ENCODE peak calls at places on chromosomes 11 and 22, in nine cellular contexts. One of them, this sample, is unnamed.

GRCh38 chr22:45887202-45888131 is 89.5 kb downstream of the WNT7B start:
- DNase-seq in stomach: peak; percentile 63
- DNase-seq in pancreas: peak; percentile 62
- DNase-seq in CD4-positive, alpha-beta T cell: no peak
- DNase-seq in PC-3: peak; percentile 68
- DNase-seq in fibroblast of lung: no peak
- DNase-seq in tibial artery: peak; percentile 51
- DNase-seq in progenitor cell of endocrine pancreas: no peak
- DNase-seq in MM.1S: no peak
- DNase-seq in this sample: no peak

GRCh38 chr11:37394236-37394870 is 796.3 kb upstream of the RAG2 start:
- DNase-seq in progenitor cell of endocrine pancreas: no peak
- DNase-seq in fibroblast of lung: no peak
- DNase-seq in tibial artery: no peak
- DNase-seq in stomach: no peak
- DNase-seq in MM.1S: no peak
- DNase-seq in pancreas: no peak
- DNase-seq in CD4-positive, alpha-beta T cell: no peak
- DNase-seq in PC-3: peak; percentile 6
- DNase-seq in this sample: no peak

GRCh38 chr11:697811-698311 is 2.2 kb downstream of the TMEM80 start:
- DNase-seq in CD4-positive, alpha-beta T cell: no peak
- DNase-seq in tibial artery: no peak
- DNase-seq in PC-3: peak; percentile 48
- DNase-seq in stomach: no peak
- DNase-seq in fibroblast of lung: peak; percentile 76
- DNase-seq in progenitor cell of endocrine pancreas: no peak
- DNase-seq in MM.1S: no peak
- DNase-seq in pancreas: no peak
- DNase-seq in this sample: no peak

GRCh38 chr11:1232328-1233321 is 9.8 kb downstream of the MUC5B start:
- DNase-seq in stomach: no peak
- DNase-seq in fibroblast of lung: no peak
- DNase-seq in PC-3: no peak
- DNase-seq in pancreas: no peak
- DNase-seq in MM.1S: no peak
- DNase-seq in progenitor cell of endocrine pancreas: no peak
- DNase-seq in CD4-positive, alpha-beta T cell: no peak
- DNase-seq in tibial artery: peak; percentile 57
- DNase-seq in this sample: no peak

GRCh38 chr22:28051787-28052356 is 132.8 kb upstream of the PITPNB start:
- DNase-seq in PC-3: peak; percentile 63
- DNase-seq in fibroblast of lung: peak; percentile 51
- DNase-seq in tibial artery: peak; percentile 82
- DNase-seq in pancreas: peak; percentile 60
- DNase-seq in stomach: peak; percentile 74
- DNase-seq in CD4-positive, alpha-beta T cell: no peak
- DNase-seq in progenitor cell of endocrine pancreas: peak; percentile 61
- DNase-seq in MM.1S: no peak
- DNase-seq in this sample: no peak

GRCh38 chr22:42268852-42269406 is 1.5 kb downstream of the TCF20 start:
- DNase-seq in fibroblast of lung: no peak
- DNase-seq in MM.1S: no peak
- DNase-seq in stomach: no peak
- DNase-seq in CD4-positive, alpha-beta T cell: no peak
- DNase-seq in PC-3: no peak
- DNase-seq in pancreas: no peak
- DNase-seq in progenitor cell of endocrine pancreas: no peak
- DNase-seq in tibial artery: no peak
- DNase-seq in this sample: no peak

GRCh38 chr11:95884364-95884763 is 39.5 kb downstream of the MTMR2 start:
- DNase-seq in PC-3: peak; percentile 16
- DNase-seq in stomach: no peak
- DNase-seq in fibroblast of lung: peak; percentile 87
- DNase-seq in progenitor cell of endocrine pancreas: no peak
- DNase-seq in pancreas: no peak
- DNase-seq in tibial artery: no peak
- DNase-seq in CD4-positive, alpha-beta T cell: no peak
- DNase-seq in MM.1S: no peak
- DNase-seq in this sample: no peak

GRCh38 chr22:46500201-46500600 is 37.2 kb downstream of the CELSR1 start:
- DNase-seq in stomach: no peak
- DNase-seq in fibroblast of lung: no peak
- DNase-seq in CD4-positive, alpha-beta T cell: no peak
- DNase-seq in progenitor cell of endocrine pancreas: no peak
- DNase-seq in PC-3: no peak
- DNase-seq in pancreas: no peak
- DNase-seq in tibial artery: no peak
- DNase-seq in MM.1S: no peak
- DNase-seq in this sample: no peak

GRCh38 chr11:128694618-128695481 is 978 bp downstream of the FLI1 start:
- DNase-seq in fibroblast of lung: peak; percentile 41
- DNase-seq in tibial artery: no peak
- DNase-seq in CD4-positive, alpha-beta T cell: no peak
- DNase-seq in PC-3: no peak
- DNase-seq in progenitor cell of endocrine pancreas: no peak
- DNase-seq in MM.1S: peak; percentile 34
- DNase-seq in stomach: no peak
- DNase-seq in pancreas: no peak
- DNase-seq in this sample: no peak

GRCh38 chr11:134571301-134571700 is 159.3 kb upstream of the B3GAT1 start:
- DNase-seq in PC-3: no peak
- DNase-seq in pancreas: no peak
- DNase-seq in fibroblast of lung: no peak
- DNase-seq in CD4-positive, alpha-beta T cell: no peak
- DNase-seq in tibial artery: no peak
- DNase-seq in stomach: no peak
- DNase-seq in progenitor cell of endocrine pancreas: no peak
- DNase-seq in MM.1S: no peak
- DNase-seq in this sample: no peak

GRCh38 chr11:6596237-6596877 is 7.1 kb downstream of the RRP8 start:
- DNase-seq in progenitor cell of endocrine pancreas: no peak
- DNase-seq in pancreas: no peak
- DNase-seq in PC-3: no peak
- DNase-seq in tibial artery: no peak
- DNase-seq in CD4-positive, alpha-beta T cell: no peak
- DNase-seq in MM.1S: no peak
- DNase-seq in stomach: no peak
- DNase-seq in fibroblast of lung: no peak
- DNase-seq in this sample: peak; percentile 6

GRCh38 chr11:72851726-72852125 is 37.5 kb downstream of the ATG16L2 start:
- DNase-seq in progenitor cell of endocrine pancreas: no peak
- DNase-seq in tibial artery: no peak
- DNase-seq in PC-3: no peak
- DNase-seq in fibroblast of lung: peak; percentile 37
- DNase-seq in stomach: no peak
- DNase-seq in CD4-positive, alpha-beta T cell: no peak
- DNase-seq in MM.1S: no peak
- DNase-seq in pancreas: no peak
- DNase-seq in this sample: no peak
- TF ChIP-seq CTCF in progenitor cell of endocrine pancreas: no peak
- TF ChIP-seq CTCF in tibial artery: no peak
- TF ChIP-seq CTCF in PC-3: no peak
- TF ChIP-seq CTCF in fibroblast of lung: no peak
- TF ChIP-seq CTCF in stomach: no peak
- TF ChIP-seq CTCF in CD4-positive, alpha-beta T cell: no peak
- TF ChIP-seq CTCF in MM.1S: no peak
- TF ChIP-seq CTCF in pancreas: no peak
- TF ChIP-seq CTCF in this sample: no peak

GRCh38 chr11:11149671-11150459 is 203.2 kb downstream of the CSNK2A3 start:
- DNase-seq in progenitor cell of endocrine pancreas: no peak
- DNase-seq in CD4-positive, alpha-beta T cell: peak; percentile 55
- DNase-seq in fibroblast of lung: no peak
- DNase-seq in PC-3: no peak
- DNase-seq in MM.1S: peak; percentile 94
- DNase-seq in stomach: no peak
- DNase-seq in pancreas: no peak
- DNase-seq in tibial artery: no peak
- DNase-seq in this sample: no peak

GRCh38 chr11:11148598-11148997 is 204.5 kb downstream of the CSNK2A3 start:
- DNase-seq in MM.1S: no peak
- DNase-seq in tibial artery: no peak
- DNase-seq in progenitor cell of endocrine pancreas: no peak
- DNase-seq in pancreas: no peak
- DNase-seq in CD4-positive, alpha-beta T cell: no peak
- DNase-seq in stomach: no peak
- DNase-seq in PC-3: no peak
- DNase-seq in fibroblast of lung: no peak
- DNase-seq in this sample: no peak

GRCh38 chr11:11143849-11144248 is 209.2 kb downstream of the CSNK2A3 start:
- DNase-seq in CD4-positive, alpha-beta T cell: no peak
- DNase-seq in tibial artery: no peak
- DNase-seq in progenitor cell of endocrine pancreas: no peak
- DNase-seq in PC-3: no peak
- DNase-seq in fibroblast of lung: no peak
- DNase-seq in MM.1S: no peak
- DNase-seq in stomach: no peak
- DNase-seq in pancreas: no peak
- DNase-seq in this sample: no peak

GRCh38 chr11:11146830-11147229 is 206.2 kb downstream of the CSNK2A3 start:
- DNase-seq in PC-3: no peak
- DNase-seq in progenitor cell of endocrine pancreas: no peak
- DNase-seq in MM.1S: no peak
- DNase-seq in fibroblast of lung: no peak
- DNase-seq in stomach: no peak
- DNase-seq in pancreas: no peak
- DNase-seq in CD4-positive, alpha-beta T cell: no peak
- DNase-seq in tibial artery: peak; percentile 73
- DNase-seq in this sample: no peak

DNA sequence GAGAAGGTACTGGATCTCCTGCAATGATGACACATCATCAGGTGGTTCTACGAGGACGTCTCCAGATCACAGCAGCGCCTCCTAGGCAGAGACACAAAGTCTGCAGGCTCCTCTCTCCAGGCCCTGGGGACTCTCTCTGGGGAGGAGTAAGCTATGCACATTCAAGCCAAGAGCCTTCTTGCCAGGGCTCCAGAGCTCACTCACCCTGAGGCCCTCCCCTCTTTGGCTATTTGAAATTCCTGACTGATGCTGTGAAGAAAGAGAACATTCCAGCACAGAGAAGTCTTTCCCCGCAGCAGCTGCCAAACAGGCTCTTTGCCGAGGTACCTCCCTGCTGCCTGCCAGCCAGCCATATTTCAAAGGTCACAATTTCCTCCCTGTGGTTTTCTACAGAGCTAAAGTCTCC is 204.9 kb downstream of the CSNK2A3 start:
- DNase-seq in fibroblast of lung: peak; percentile 91
- DNase-seq in PC-3: peak; percentile 32
- DNase-seq in CD4-positive, alpha-beta T cell: peak; percentile 46
- DNase-seq in stomach: no peak
- DNase-seq in tibial artery: peak; percentile 94
- DNase-seq in MM.1S: no peak
- DNase-seq in pancreas: peak; percentile 23
- DNase-seq in progenitor cell of endocrine pancreas: no peak
- DNase-seq in this sample: peak; percentile 90
- TF ChIP-seq CTCF in fibroblast of lung: peak; percentile 18
- TF ChIP-seq CTCF in PC-3: peak; percentile 45
- TF ChIP-seq CTCF in CD4-positive, alpha-beta T cell: no peak
- TF ChIP-seq CTCF in stomach: no peak
- TF ChIP-seq CTCF in tibial artery: peak; percentile 48
- TF ChIP-seq CTCF in MM.1S: no peak
- TF ChIP-seq CTCF in pancreas: no peak
- TF ChIP-seq CTCF in progenitor cell of endocrine pancreas: peak; percentile 17
- TF ChIP-seq CTCF in this sample: peak; percentile 56

DNA sequence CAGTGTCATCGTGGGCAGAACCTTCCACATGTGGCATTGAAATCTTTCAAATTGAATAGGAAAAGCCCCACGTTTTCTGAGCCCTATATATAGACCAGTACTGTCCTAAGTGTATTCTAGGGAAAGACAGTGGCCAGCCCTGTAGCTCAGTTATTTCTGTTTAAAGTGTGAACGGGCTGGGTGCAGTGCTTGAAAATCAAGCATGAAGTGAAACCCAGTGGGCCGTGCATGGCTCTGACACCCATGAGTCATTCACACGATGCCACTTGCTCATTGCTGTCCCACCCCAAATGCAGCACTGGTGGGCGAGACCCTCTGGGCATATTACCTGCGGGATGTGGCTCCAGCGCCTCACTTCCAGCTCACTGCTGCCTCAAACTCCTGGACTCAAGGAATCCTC is 29.8 kb upstream of the CCDC188 start:
- DNase-seq in fibroblast of lung: no peak
- DNase-seq in PC-3: no peak
- DNase-seq in CD4-positive, alpha-beta T cell: no peak
- DNase-seq in MM.1S: no peak
- DNase-seq in pancreas: no peak
- DNase-seq in tibial artery: no peak
- DNase-seq in progenitor cell of endocrine pancreas: no peak
- DNase-seq in stomach: no peak
- DNase-seq in this sample: no peak
- TF ChIP-seq CTCF in fibroblast of lung: no peak
- TF ChIP-seq CTCF in PC-3: no peak
- TF ChIP-seq CTCF in CD4-positive, alpha-beta T cell: no peak
- TF ChIP-seq CTCF in MM.1S: no peak
- TF ChIP-seq CTCF in pancreas: no peak
- TF ChIP-seq CTCF in tibial artery: no peak
- TF ChIP-seq CTCF in progenitor cell of endocrine pancreas: no peak
- TF ChIP-seq CTCF in stomach: no peak
- TF ChIP-seq CTCF in this sample: no peak

GRCh38 chr11:68948948-68949347 is 31.8 kb downstream of the MRGPRD start:
- DNase-seq in progenitor cell of endocrine pancreas: no peak
- DNase-seq in fibroblast of lung: peak; percentile 20
- DNase-seq in MM.1S: no peak
- DNase-seq in CD4-positive, alpha-beta T cell: no peak
- DNase-seq in PC-3: no peak
- DNase-seq in pancreas: no peak
- DNase-seq in stomach: no peak
- DNase-seq in tibial artery: no peak
- DNase-seq in this sample: no peak

GRCh38 chr11:68948496-68948895 is 32.3 kb downstream of the MRGPRD start:
- DNase-seq in stomach: no peak
- DNase-seq in pancreas: no peak
- DNase-seq in PC-3: no peak
- DNase-seq in fibroblast of lung: no peak
- DNase-seq in tibial artery: no peak
- DNase-seq in CD4-positive, alpha-beta T cell: no peak
- DNase-seq in progenitor cell of endocrine pancreas: no peak
- DNase-seq in MM.1S: no peak
- DNase-seq in this sample: no peak

GRCh38 chr11:68947151-68947550 is 33.6 kb downstream of the MRGPRD start:
- DNase-seq in progenitor cell of endocrine pancreas: no peak
- DNase-seq in fibroblast of lung: no peak
- DNase-seq in tibial artery: no peak
- DNase-seq in CD4-positive, alpha-beta T cell: no peak
- DNase-seq in pancreas: no peak
- DNase-seq in MM.1S: no peak
- DNase-seq in stomach: no peak
- DNase-seq in PC-3: no peak
- DNase-seq in this sample: no peak

GRCh38 chr11:68950776-68951175 is 30.0 kb downstream of the MRGPRD start:
- DNase-seq in fibroblast of lung: no peak
- DNase-seq in stomach: no peak
- DNase-seq in MM.1S: no peak
- DNase-seq in tibial artery: no peak
- DNase-seq in progenitor cell of endocrine pancreas: no peak
- DNase-seq in pancreas: no peak
- DNase-seq in CD4-positive, alpha-beta T cell: no peak
- DNase-seq in PC-3: no peak
- DNase-seq in this sample: no peak

DNA sequence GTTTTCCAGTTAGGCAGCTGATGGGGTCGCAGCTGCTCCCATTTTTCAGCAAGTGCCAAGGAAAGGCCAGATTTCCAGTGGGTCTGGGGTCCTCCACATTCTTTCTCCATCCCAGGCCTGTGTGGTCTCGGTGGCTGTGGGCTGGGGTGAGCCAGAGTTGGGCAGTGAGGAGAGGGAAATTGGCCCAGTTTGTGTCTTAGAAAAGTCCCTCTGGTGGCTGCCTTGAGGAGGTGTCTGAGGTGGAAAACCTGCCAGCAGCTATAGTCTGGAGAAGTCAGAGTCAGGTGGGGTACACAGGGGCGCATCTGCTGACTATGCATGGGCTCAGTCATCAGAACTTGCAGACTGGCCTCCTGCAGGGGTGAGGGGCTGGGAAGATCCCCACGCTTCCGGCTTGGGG is 30.5 kb downstream of the MRGPRD start:
- DNase-seq in CD4-positive, alpha-beta T cell: no peak
- DNase-seq in pancreas: no peak
- DNase-seq in progenitor cell of endocrine pancreas: no peak
- DNase-seq in stomach: no peak
- DNase-seq in fibroblast of lung: no peak
- DNase-seq in MM.1S: no peak
- DNase-seq in PC-3: peak; percentile 53
- DNase-seq in tibial artery: no peak
- DNase-seq in this sample: no peak
- TF ChIP-seq CTCF in CD4-positive, alpha-beta T cell: no peak
- TF ChIP-seq CTCF in pancreas: no peak
- TF ChIP-seq CTCF in progenitor cell of endocrine pancreas: peak; percentile 38
- TF ChIP-seq CTCF in stomach: no peak
- TF ChIP-seq CTCF in fibroblast of lung: peak; percentile 13
- TF ChIP-seq CTCF in MM.1S: peak; percentile 27
- TF ChIP-seq CTCF in PC-3: peak; percentile 64
- TF ChIP-seq CTCF in tibial artery: no peak
- TF ChIP-seq CTCF in this sample: peak; percentile 45